ENCODE peak calls at places on chromosome 3, in eight cellular contexts. A is iPS DF 6.9, P is T-helper 2 cell, U is ELR, D is NCI-H774, K is esophagus muscularis mucosa, Y is adipocyte, F is activated T-cell treated with anti-CD3 and anti-CD28 coated beads for 1 hour. Q is an unnamed sample.

GRCh38 chr3:52844290-52844985 is 9.6 kb upstream of the MUSTN1 start:
- DNase-seq in A (no peak), P (no peak), U (no peak), D (no peak), K (no peak), Y (no peak), F (no peak), Q (no peak)

GRCh38 chr3:10392244-10392643 is 71.3 kb upstream of the SEC13 start:
- DNase-seq in A (no peak), P (no peak), U (peak), D (no peak), K (no peak), Y (no peak), F (no peak), Q (no peak)

GRCh38 chr3:55283441-55283925 is 203.6 kb downstream of the WNT5A start:
- DNase-seq in A (no peak), P (no peak), U (no peak), D (no peak), K (no peak), Y (no peak), F (no peak), Q (no peak)

GRCh38 chr3:140529096-140529495 is 148.8 kb upstream of the TRIM42 start:
- DNase-seq in A (no peak), P (no peak), U (peak), D (no peak), K (peak), Y (peak), F (no peak), Q (peak)

GRCh38 chr3:2156244-2156847 is 57.7 kb downstream of the CNTN4 start:
- DNase-seq in A (peak), P (no peak), U (no peak), D (no peak), K (no peak), Y (no peak), F (no peak), Q (no peak)

GRCh38 chr3:38610934-38611333 is 38.6 kb downstream of the SCN5A start:
- DNase-seq in A (no peak), P (no peak), U (no peak), D (no peak), K (no peak), Y (no peak), F (no peak), Q (no peak)

GRCh38 chr3:185328324-185329004 is 34.5 kb upstream of the MAP3K13 start:
- DNase-seq in A (no peak), P (no peak), U (no peak), D (no peak), K (no peak), Y (no peak), F (no peak), Q (no peak)

GRCh38 chr3:71495708-71496472 is 87.6 kb downstream of the FOXP1 start:
- DNase-seq in A (no peak), P (no peak), U (peak), D (no peak), K (no peak), Y (peak), F (no peak), Q (peak)

GRCh38 chr3:131250466-131250865 is 131.1 kb upstream of the NUDT16 start:
- DNase-seq in A (no peak), P (no peak), U (no peak), D (no peak), K (no peak), Y (no peak), F (no peak), Q (no peak)

GRCh38 chr3:190265126-190265525 is 57.1 kb downstream of the CLDN1 start:
- DNase-seq in A (no peak), P (no peak), U (no peak), D (no peak), K (no peak), Y (peak), F (no peak), Q (no peak)

GRCh38 chr3:15783361-15783969 is 14.3 kb downstream of the ANKRD28 start:
- DNase-seq in A (no peak), P (no peak), U (peak), D (no peak), K (no peak), Y (peak), F (no peak), Q (peak)

GRCh38 chr3:4376499-4376898 is 73.3 kb downstream of the SETMAR start:
- DNase-seq in A (no peak), P (no peak), U (peak), D (no peak), K (peak), Y (no peak), F (no peak), Q (no peak)

GRCh38 chr3:157156844-157157635 is 2.9 kb downstream of the CCNL1 start:
- DNase-seq in A (no peak), P (no peak), U (peak), D (no peak), K (no peak), Y (peak), F (no peak), Q (no peak)